ENCODE peak calls at places on chromosomes 11 and 22, in nine cellular contexts. N is activated CD8-positive, alpha-beta memory T cell treated with anti-CD3 and anti-CD28 coated beads, Interleukin-2, amount 50 U/mL, for 4 hours; Y is HEK293T; C is activated naive CD4-positive, alpha-beta T cell treated with anti-CD3 and anti-CD28 coated beads, Interleukin-2, amount 10 ng/mL, durations not matched to agents 7 days and 5 days; L is stimulated activated CD4-positive, alpha-beta T cell treated with anti-CD3 and anti-CD28 coated beads, Interleukin-12 subunit alpha, Interleukin-12 subunit beta, amount 100 ng/mL, for 4 hours; W is ecto neural progenitor cell; B is stromal cell of bone marrow; I is NCI-H1436; V is activated CD8-positive, alpha-beta T cell treated with anti-CD3 and anti-CD28 coated beads for 36 hours. E is an unnamed sample.

GRCh38 chr11:86116386-86116726 is 47.5 kb upstream of the PICALM start:
- DNase-seq in N (peak), Y (no peak), C (no peak), L (peak), W (no peak), B (peak), I (no peak), V (peak), E (peak)

GRCh38 chr11:111101836-111102235 is 143.7 kb upstream of the POU2AF2 start:
- DNase-seq in N (no peak), Y (no peak), C (no peak), L (no peak), W (no peak), B (no peak), I (no peak), V (no peak), E (no peak)

GRCh38 chr11:120739780-120740179 is 228.2 kb downstream of the GRIK4 start:
- DNase-seq in N (no peak), Y (no peak), C (no peak), L (no peak), W (no peak), B (no peak), I (no peak), V (no peak), E (no peak)

GRCh38 chr11:15497366-15497765 is 382.6 kb downstream of the INSC start:
- DNase-seq in N (no peak), Y (no peak), C (no peak), L (no peak), W (no peak), B (no peak), I (no peak), V (no peak), E (no peak)

GRCh38 chr11:131423715-131424114 is 53.3 kb downstream of the NTM start:
- DNase-seq in N (no peak), Y (no peak), C (no peak), L (no peak), W (no peak), B (peak), I (no peak), V (no peak), E (no peak)

GRCh38 chr11:820655-821512 is 2.2 kb downstream of the PNPLA2 start:
- DNase-seq in N (no peak), Y (no peak), C (no peak), L (no peak), W (no peak), B (no peak), I (no peak), V (no peak), E (peak)

GRCh38 chr11:121415861-121416260 is 36.3 kb upstream of the SORL1 start:
- DNase-seq in N (no peak), Y (no peak), C (no peak), L (no peak), W (no peak), B (no peak), I (no peak), V (no peak), E (no peak)

GRCh38 chr22:24420072-24420976 is 7.1 kb upstream of the ADORA2A start:
- DNase-seq in N (no peak), Y (no peak), C (no peak), L (no peak), W (no peak), B (no peak), I (no peak), V (no peak), E (no peak)

GRCh38 chr11:59199546-59200420 is 12.9 kb downstream of the MPEG1 start:
- DNase-seq in N (no peak), Y (no peak), C (no peak), L (peak), W (no peak), B (no peak), I (no peak), V (peak), E (no peak)

GRCh38 chr22:47547881-47548630 is 785.6 kb downstream of the TBC1D22A start:
- DNase-seq in N (no peak), Y (no peak), C (no peak), L (no peak), W (no peak), B (no peak), I (no peak), V (no peak), E (no peak)

GRCh38 chr11:15341587-15341986 is 226.9 kb downstream of the INSC start:
- DNase-seq in N (no peak), Y (no peak), C (no peak), L (no peak), W (no peak), B (no peak), I (no peak), V (no peak), E (no peak)

E was measured in GM03348.